ENCODE peak calls at places on chromosomes 7 and 10, in eight cellular contexts. D is tibial artery, T is AG04450, S is GM12892, U is 8988T, I is SJSA1, L is NCI-H524 treated with DMSO at 0.1 percent for 48 hours, F is M059J. Z is an unnamed sample.
A peak's percentile ranks its signal among the peaks of the same experiment; 100 is the strongest.

GRCh38 chr10:113087082-113088029 is 137.3 kb downstream of the TCF7L2 start:
- DNase-seq in F (peak; percentile 100), L (no peak), S (no peak), T (peak; percentile 98), I (peak; percentile 98), D (peak; percentile 80), U (peak; percentile 46), Z (peak; percentile 97)

GRCh38 chr7:14048889-14049288 is 59.4 kb upstream of the ETV1 start:
- DNase-seq in F (no peak), T (no peak), S (no peak), U (no peak), D (no peak), I (no peak), L (no peak), Z (no peak)

GRCh38 chr7:522071-522937 is 2.7 kb upstream of the PDGFA start:
- DNase-seq in U (no peak), F (peak; percentile 56), L (no peak), S (no peak), D (peak; percentile 53), T (no peak), I (no peak), Z (no peak)

GRCh38 chr10:133164816-133165555 is 5.0 kb downstream of the KNDC1 start:
- DNase-seq in T (no peak), L (no peak), U (no peak), I (no peak), D (peak; percentile 7), S (no peak), F (no peak), Z (no peak)

GRCh38 chr7:22192778-22193177 is 164.2 kb downstream of the RAPGEF5 start:
- DNase-seq in F (no peak), U (no peak), T (no peak), L (no peak), S (no peak), I (no peak), D (no peak), Z (no peak)

GRCh38 chr10:4812952-4813351 is 13.1 kb upstream of the AKR1E2 start:
- DNase-seq in I (peak; percentile 83), S (no peak), T (peak; percentile 82), L (no peak), U (peak; percentile 40), D (no peak), F (peak; percentile 84), Z (peak; percentile 53)

GRCh38 chr10:102583435-102584417 is 60.6 kb upstream of the TRIM8 start:
- DNase-seq in D (peak; percentile 89), I (peak; percentile 86), F (peak; percentile 80), U (peak; percentile 68), S (peak; percentile 74), T (peak; percentile 85), L (no peak), Z (peak; percentile 85)

GRCh38 chr7:28708033-28708451 is 250.1 kb downstream of the TRIL start:
- DNase-seq in S (no peak), U (no peak), D (peak; percentile 31), F (peak; percentile 67), I (no peak), L (no peak), T (no peak), Z (no peak)

GRCh38 chr10:48390933-48391845 is 84.7 kb downstream of the MAPK8 start:
- DNase-seq in U (no peak), T (no peak), S (no peak), D (no peak), L (no peak), I (no peak), F (peak; percentile 75), Z (no peak)

GRCh38 chr10:30705625-30706149 is 76.1 kb upstream of the LYZL2 start:
- DNase-seq in L (no peak), I (no peak), S (no peak), U (no peak), D (no peak), T (no peak), F (no peak), Z (no peak)

GRCh38 chr10:44400553-44400952 is 15.7 kb upstream of the CXCL12 start:
- DNase-seq in L (no peak), F (no peak), D (no peak), U (no peak), I (no peak), T (no peak), S (no peak), Z (no peak)

GRCh38 chr10:78740976-78741375 is 327.8 kb upstream of the ZMIZ1 start:
- DNase-seq in T (no peak), L (no peak), D (no peak), U (no peak), I (no peak), F (no peak), S (no peak), Z (no peak)

GRCh38 chr7:151736403-151736909 is 140.5 kb downstream of the PRKAG2 start:
- DNase-seq in T (peak; percentile 92), U (peak; percentile 66), D (peak; percentile 68), S (no peak), F (peak; percentile 98), I (peak; percentile 96), L (no peak), Z (peak; percentile 85)

GRCh38 chr10:59606551-59606961 is 103.1 kb downstream of the SLC16A9 start:
- DNase-seq in S (no peak), U (no peak), L (no peak), T (no peak), D (no peak), I (no peak), F (peak; percentile 21), Z (no peak)

GRCh38 chr10:95290801-95291633 is at the start of gene PDLIM1:
- DNase-seq in T (no peak), F (peak; percentile 67), I (peak; percentile 87), L (no peak), D (peak; percentile 70), S (peak; percentile 75), U (peak; percentile 83), Z (no peak)

GRCh38 chr7:88141025-88141424 is 78.8 kb downstream of the SRI start:
- DNase-seq in D (no peak), T (no peak), I (no peak), U (no peak), L (no peak), F (peak; percentile 50), S (no peak), Z (no peak)

GRCh38 chr10:23408330-23408976 is 30.4 kb upstream of the OTUD1 start:
- DNase-seq in I (no peak), T (peak; percentile 50), U (no peak), S (no peak), D (no peak), F (no peak), L (no peak), Z (no peak)

GRCh38 chr7:47390914-47391313 is 191.0 kb downstream of the TNS3 start:
- DNase-seq in S (no peak), I (no peak), D (no peak), F (no peak), T (no peak), U (no peak), L (no peak), Z (no peak)

GRCh38 chr7:36986429-36987362 is 262.4 kb upstream of the AOAH start:
- DNase-seq in D (peak; percentile 73), S (peak; percentile 25), T (peak; percentile 8), L (peak; percentile 73), U (no peak), I (peak; percentile 56), F (peak; percentile 54), Z (peak; percentile 7)

GRCh38 chr10:124035928-124036558 is 57.4 kb downstream of the CHST15 start:
- DNase-seq in I (no peak), S (peak; percentile 80), T (no peak), D (peak; percentile 45), F (no peak), U (no peak), L (no peak), Z (no peak)

GRCh38 chr7:22397981-22398380 is 41.0 kb upstream of the RAPGEF5 start:
- DNase-seq in T (no peak), U (no peak), L (no peak), D (no peak), I (no peak), F (no peak), S (no peak), Z (no peak)

GRCh38 chr10:35470535-35470934 is 134.2 kb downstream of the CCNY start:
- DNase-seq in D (no peak), F (no peak), U (no peak), T (no peak), S (no peak), L (no peak), I (no peak), Z (no peak)

GRCh38 chr7:137142376-137142775 is 201.2 kb downstream of the PTN start:
- DNase-seq in T (no peak), U (no peak), I (no peak), S (no peak), D (no peak), L (no peak), F (peak; percentile 84), Z (no peak)

GRCh38 chr7:121076350-121077164 is 88.0 kb downstream of the CPED1 start:
- DNase-seq in U (no peak), I (no peak), L (no peak), S (no peak), T (peak; percentile 55), F (peak; percentile 87), D (no peak), Z (no peak)

GRCh38 chr7:137715546-137715945 is 131.2 kb downstream of the DGKI start:
- DNase-seq in U (no peak), F (peak; percentile 13), L (no peak), I (no peak), D (no peak), S (no peak), T (no peak), Z (no peak)

GRCh38 chr7:3028071-3028766 is 15.4 kb downstream of the CARD11 start:
- DNase-seq in I (peak; percentile 91), S (no peak), F (peak; percentile 89), U (peak; percentile 24), D (peak; percentile 33), L (no peak), T (no peak), Z (no peak)

GRCh38 chr10:104284783-104285182 is 15.8 kb downstream of the GSTO2 start:
- DNase-seq in S (no peak), U (no peak), I (no peak), D (no peak), T (no peak), L (no peak), F (peak; percentile 53), Z (no peak)

GRCh38 chr7:154833839-154834238 is 169.1 kb downstream of the PAXIP1 start:
- DNase-seq in T (no peak), U (no peak), D (no peak), I (no peak), S (no peak), L (no peak), F (no peak), Z (no peak)

GRCh38 chr7:73647725-73648592 is 19.7 kb upstream of the VPS37D start:
- DNase-seq in I (no peak), D (no peak), F (no peak), L (no peak), S (no peak), T (no peak), U (no peak), Z (no peak)